ENCODE peak calls at places on chromosomes 1 and 21, in four cellular contexts. One of them, this sample, is unnamed.
A peak's percentile ranks its signal among the peaks of the same experiment; 100 is the strongest.

GRCh38 chr1:197331565-197331964 is 63.5 kb downstream of the CRB1 start:
- DNase-seq in fibroblast of lung: no peak
- DNase-seq in pancreas: no peak
- DNase-seq in GM23338: no peak
- DNase-seq in this sample: no peak

GRCh38 chr1:11719313-11720032 is 16.5 kb upstream of the AGTRAP start:
- DNase-seq in fibroblast of lung: peak; percentile 46
- DNase-seq in pancreas: peak; percentile 74
- DNase-seq in GM23338: peak; percentile 81
- DNase-seq in this sample: peak; percentile 77

GRCh38 chr1:206921772-206922265 is at the start of gene FCMR:
- DNase-seq in fibroblast of lung: no peak
- DNase-seq in pancreas: peak; percentile 46
- DNase-seq in GM23338: no peak
- DNase-seq in this sample: no peak

GRCh38 chr1:107365874-107366273 is 225.0 kb downstream of the NTNG1 start:
- DNase-seq in fibroblast of lung: no peak
- DNase-seq in pancreas: no peak
- DNase-seq in GM23338: no peak
- DNase-seq in this sample: no peak

GRCh38 chr1:36411674-36412648 is 14.3 kb upstream of the LSM10 start:
- DNase-seq in fibroblast of lung: peak; percentile 61
- DNase-seq in pancreas: no peak
- DNase-seq in GM23338: peak; percentile 76
- DNase-seq in this sample: peak; percentile 31

GRCh38 chr1:1431845-1432565 is 3.5 kb upstream of the VWA1 start:
- DNase-seq in fibroblast of lung: no peak
- DNase-seq in pancreas: peak; percentile 71
- DNase-seq in GM23338: no peak
- DNase-seq in this sample: no peak

GRCh38 chr1:234533975-234534876 is 55.2 kb upstream of the TARBP1 start:
- DNase-seq in fibroblast of lung: peak; percentile 98
- DNase-seq in pancreas: peak; percentile 79
- DNase-seq in GM23338: no peak
- DNase-seq in this sample: peak; percentile 100

GRCh38 chr1:116556289-116557006 is 14.4 kb downstream of the CD58 start:
- DNase-seq in fibroblast of lung: peak; percentile 99
- DNase-seq in pancreas: no peak
- DNase-seq in GM23338: no peak
- DNase-seq in this sample: peak; percentile 97

GRCh38 chr1:38746966-38747600 is 112.5 kb downstream of the RRAGC start:
- DNase-seq in fibroblast of lung: no peak
- DNase-seq in pancreas: no peak
- DNase-seq in GM23338: peak; percentile 55
- DNase-seq in this sample: no peak

GRCh38 chr1:220885971-220886370 is 6.7 kb downstream of the HLX start:
- DNase-seq in fibroblast of lung: no peak
- DNase-seq in pancreas: no peak
- DNase-seq in GM23338: no peak
- DNase-seq in this sample: no peak

GRCh38 chr1:98102369-98103030 is 181.7 kb upstream of the DPYD start:
- DNase-seq in fibroblast of lung: peak; percentile 55
- DNase-seq in pancreas: no peak
- DNase-seq in GM23338: no peak
- DNase-seq in this sample: peak; percentile 77

GRCh38 chr1:60296794-60297193 is 223.2 kb upstream of the C1orf87 start:
- DNase-seq in fibroblast of lung: no peak
- DNase-seq in pancreas: no peak
- DNase-seq in GM23338: no peak
- DNase-seq in this sample: no peak

GRCh38 chr1:202212787-202213186 is 19.2 kb downstream of the LGR6 start:
- DNase-seq in fibroblast of lung: no peak
- DNase-seq in pancreas: no peak
- DNase-seq in GM23338: no peak
- DNase-seq in this sample: no peak

GRCh38 chr1:243930822-243931671 is 81.0 kb upstream of the AKT3 start:
- DNase-seq in fibroblast of lung: peak; percentile 47
- DNase-seq in pancreas: no peak
- DNase-seq in GM23338: peak; percentile 48
- DNase-seq in this sample: no peak

GRCh38 chr21:27807596-27807995 is 840.7 kb upstream of the ADAMTS5 start:
- DNase-seq in fibroblast of lung: no peak
- DNase-seq in pancreas: no peak
- DNase-seq in GM23338: no peak
- DNase-seq in this sample: no peak

GRCh38 chr1:27872059-27872801 is at the start of gene THEMIS2:
- DNase-seq in fibroblast of lung: peak; percentile 33
- DNase-seq in pancreas: peak; percentile 58
- DNase-seq in GM23338: peak; percentile 86
- DNase-seq in this sample: no peak

GRCh38 chr1:5739561-5740078 is 252.6 kb downstream of the NPHP4 start:
- DNase-seq in fibroblast of lung: no peak
- DNase-seq in pancreas: no peak
- DNase-seq in GM23338: no peak
- DNase-seq in this sample: no peak

GRCh38 chr1:41072051-41072450 is 50.5 kb upstream of the SLFNL1 start:
- DNase-seq in fibroblast of lung: peak; percentile 64
- DNase-seq in pancreas: no peak
- DNase-seq in GM23338: no peak
- DNase-seq in this sample: peak; percentile 16

GRCh38 chr1:32729254-32730046 is 26.9 kb upstream of the SYNC start:
- DNase-seq in fibroblast of lung: no peak
- DNase-seq in pancreas: no peak
- DNase-seq in GM23338: peak; percentile 13
- DNase-seq in this sample: no peak

GRCh38 chr1:224774378-224774777 is 155.1 kb upstream of the DNAH14 start:
- DNase-seq in fibroblast of lung: no peak
- DNase-seq in pancreas: no peak
- DNase-seq in GM23338: peak; percentile 53
- DNase-seq in this sample: no peak
- TF ChIP-seq CTCF in fibroblast of lung: no peak
- TF ChIP-seq CTCF in pancreas: no peak
- TF ChIP-seq CTCF in GM23338: peak; percentile 65
- TF ChIP-seq CTCF in this sample: peak; percentile 15

DNA sequence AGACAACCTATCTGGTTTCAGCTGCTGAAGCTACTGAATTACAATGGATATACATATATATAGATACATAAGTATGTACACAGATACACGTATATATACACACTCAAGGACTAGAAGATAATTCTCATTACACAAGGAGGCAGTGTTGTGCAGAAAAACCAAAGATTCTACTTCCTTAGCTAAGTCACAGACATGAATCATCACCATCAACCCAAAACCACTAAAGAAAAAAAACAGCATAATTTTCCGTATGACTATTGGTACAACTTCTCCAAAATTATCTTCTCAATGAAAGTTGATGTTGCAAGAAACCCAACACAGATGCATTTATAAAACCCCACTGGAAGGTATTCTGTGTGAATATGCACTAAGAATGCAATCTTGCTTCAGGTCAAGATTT is 36.8 kb upstream of the RPF1 start:
- DNase-seq in fibroblast of lung: peak; percentile 91
- DNase-seq in pancreas: no peak
- DNase-seq in GM23338: peak; percentile 7
- DNase-seq in this sample: peak; percentile 96
- TF ChIP-seq CTCF in fibroblast of lung: peak; percentile 37
- TF ChIP-seq CTCF in pancreas: no peak
- TF ChIP-seq CTCF in GM23338: peak; percentile 49
- TF ChIP-seq CTCF in this sample: peak; percentile 48

GRCh38 chr1:103194060-103194459 is 85.7 kb upstream of the COL11A1 start:
- DNase-seq in fibroblast of lung: peak; percentile 54
- DNase-seq in pancreas: no peak
- DNase-seq in GM23338: no peak
- DNase-seq in this sample: no peak

GRCh38 chr1:103187673-103188072 is 79.4 kb upstream of the COL11A1 start:
- DNase-seq in fibroblast of lung: no peak
- DNase-seq in pancreas: no peak
- DNase-seq in GM23338: no peak
- DNase-seq in this sample: no peak

GRCh38 chr1:103191327-103191726 is 83.0 kb upstream of the COL11A1 start:
- DNase-seq in fibroblast of lung: peak; percentile 39
- DNase-seq in pancreas: no peak
- DNase-seq in GM23338: no peak
- DNase-seq in this sample: no peak

DNA sequence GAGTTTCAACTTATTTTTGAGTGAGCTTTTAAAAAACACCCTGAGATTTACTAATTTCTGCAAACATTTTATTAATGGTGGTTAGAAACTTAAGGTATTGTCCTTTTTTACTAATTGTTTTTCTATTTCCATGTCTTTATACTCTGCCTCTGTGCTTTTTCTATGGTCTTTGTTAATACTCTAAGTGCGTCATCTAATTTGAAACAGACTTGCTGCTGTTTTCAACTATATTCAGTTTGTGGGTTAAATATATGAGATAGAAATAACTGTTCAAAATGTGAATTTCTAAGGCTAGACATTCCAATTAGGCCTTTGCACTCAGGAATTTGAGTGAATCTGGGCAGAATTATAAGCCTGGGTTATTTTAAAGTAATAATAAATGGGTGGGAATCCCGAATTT is 82.4 kb upstream of the COL11A1 start:
- DNase-seq in fibroblast of lung: no peak
- DNase-seq in pancreas: no peak
- DNase-seq in GM23338: no peak
- DNase-seq in this sample: no peak
- TF ChIP-seq CTCF in fibroblast of lung: no peak
- TF ChIP-seq CTCF in pancreas: no peak
- TF ChIP-seq CTCF in GM23338: no peak
- TF ChIP-seq CTCF in this sample: no peak

GRCh38 chr1:25743164-25744139 is 56.5 kb upstream of the SELENON start:
- DNase-seq in fibroblast of lung: peak; percentile 24
- DNase-seq in pancreas: peak; percentile 75
- DNase-seq in GM23338: no peak
- DNase-seq in this sample: peak; percentile 94

GRCh38 chr1:25744636-25745425 is 55.2 kb upstream of the SELENON start:
- DNase-seq in fibroblast of lung: no peak
- DNase-seq in pancreas: no peak
- DNase-seq in GM23338: no peak
- DNase-seq in this sample: no peak

GRCh38 chr1:25742316-25742715 is 57.7 kb upstream of the SELENON start:
- DNase-seq in fibroblast of lung: no peak
- DNase-seq in pancreas: no peak
- DNase-seq in GM23338: no peak
- DNase-seq in this sample: no peak

GRCh38 chr1:25746299-25747045 is 53.5 kb upstream of the SELENON start:
- DNase-seq in fibroblast of lung: no peak
- DNase-seq in pancreas: no peak
- DNase-seq in GM23338: no peak
- DNase-seq in this sample: no peak

DNA sequence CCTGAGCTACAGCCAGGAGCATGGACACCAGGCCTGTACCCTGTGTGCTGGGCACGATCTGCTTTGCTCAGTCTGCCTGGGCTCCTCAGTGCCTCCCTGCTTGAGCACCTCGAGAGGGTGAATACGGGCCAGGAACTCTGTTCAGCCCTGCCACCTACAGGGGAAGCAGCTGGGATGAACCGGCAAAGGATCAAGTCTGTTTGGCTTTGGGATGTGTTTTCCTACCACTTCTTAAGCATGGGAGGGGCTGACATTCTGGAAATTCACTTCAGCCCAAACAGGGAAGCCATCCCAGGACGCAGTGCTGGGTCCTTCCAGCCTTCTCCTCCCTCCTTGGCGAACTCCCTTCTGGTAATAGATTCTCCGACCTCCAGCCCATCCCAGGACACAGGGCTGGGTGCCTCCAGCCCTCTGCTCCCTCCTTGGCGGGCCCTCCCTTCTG is 55.8 kb upstream of the SELENON start:
- DNase-seq in fibroblast of lung: peak; percentile 34
- DNase-seq in pancreas: peak; percentile 42
- DNase-seq in GM23338: peak; percentile 75
- DNase-seq in this sample: peak; percentile 88
- TF ChIP-seq CTCF in fibroblast of lung: peak; percentile 52
- TF ChIP-seq CTCF in pancreas: no peak
- TF ChIP-seq CTCF in GM23338: peak; percentile 76
- TF ChIP-seq CTCF in this sample: peak; percentile 70

GRCh38 chr1:187047298-187047697 is 218.5 kb downstream of the PLA2G4A start:
- DNase-seq in fibroblast of lung: no peak
- DNase-seq in pancreas: no peak
- DNase-seq in GM23338: peak; percentile 55
- DNase-seq in this sample: no peak

GRCh38 chr1:187053876-187054275 is 225.1 kb downstream of the PLA2G4A start:
- DNase-seq in fibroblast of lung: no peak
- DNase-seq in pancreas: no peak
- DNase-seq in GM23338: peak; percentile 54
- DNase-seq in this sample: no peak

GRCh38 chr1:187046293-187046692 is 217.5 kb downstream of the PLA2G4A start:
- DNase-seq in fibroblast of lung: no peak
- DNase-seq in pancreas: no peak
- DNase-seq in GM23338: no peak
- DNase-seq in this sample: no peak

GRCh38 chr1:187054862-187055757 is 226.4 kb downstream of the PLA2G4A start:
- DNase-seq in fibroblast of lung: no peak
- DNase-seq in pancreas: no peak
- DNase-seq in GM23338: no peak
- DNase-seq in this sample: no peak

DNA sequence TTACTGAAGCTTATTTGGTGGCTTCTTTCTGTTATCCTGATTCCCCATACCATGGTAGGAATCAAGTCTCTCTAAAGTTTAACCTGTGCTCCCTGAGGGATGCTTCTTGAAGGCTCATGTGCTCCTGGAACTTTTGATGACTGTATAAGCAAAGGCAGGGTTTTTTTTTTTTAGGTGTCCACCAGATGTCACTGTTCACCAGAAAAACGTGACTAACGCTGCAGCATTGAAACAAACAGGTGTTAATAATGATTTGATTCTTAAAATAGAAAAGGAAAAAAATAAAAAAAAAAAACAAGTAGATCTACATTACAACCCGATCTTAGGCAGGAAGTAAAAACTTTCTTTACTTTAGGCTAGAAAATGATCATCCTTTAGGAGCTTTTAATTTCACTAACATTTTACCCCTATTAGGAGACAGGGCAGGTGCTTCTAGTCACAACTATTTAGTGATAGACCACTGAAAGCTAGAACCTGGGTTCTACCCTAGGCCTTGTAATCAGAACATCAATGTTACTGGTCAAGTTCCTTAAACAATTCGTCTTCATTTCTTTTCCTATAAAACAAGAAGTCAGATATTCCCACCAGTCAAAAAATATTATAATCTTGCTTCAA is 223.0 kb downstream of the PLA2G4A start:
- DNase-seq in fibroblast of lung: peak; percentile 39
- DNase-seq in pancreas: no peak
- DNase-seq in GM23338: peak; percentile 70
- DNase-seq in this sample: peak; percentile 66
- TF ChIP-seq CTCF in fibroblast of lung: peak; percentile 57
- TF ChIP-seq CTCF in pancreas: peak; percentile 21
- TF ChIP-seq CTCF in GM23338: peak; percentile 68
- TF ChIP-seq CTCF in this sample: peak; percentile 49